ENCODE peak calls at places on chromosomes 12 and 14, in four cellular contexts. K is upper lobe of right lung, R is kidney tubule cell, V is ureter. X is an unnamed sample.

GRCh38 chr14:101191086-101191881 is 287.8 kb upstream of the RTL1 start:
- DNase-seq in V (peak), R (no peak), K (peak), X (no peak)

GRCh38 chr12:123431951-123432886 is 4.3 kb downstream of the RILPL2 start:
- DNase-seq in K (peak), R (peak), V (no peak), X (no peak)

GRCh38 chr12:44626883-44627282 is 249.2 kb downstream of the NELL2 start:
- DNase-seq in K (no peak), V (no peak), R (no peak), X (no peak)

GRCh38 chr12:67241482-67241881 is 27.7 kb upstream of the CAND1 start:
- DNase-seq in K (no peak), R (no peak), V (no peak), X (no peak)

GRCh38 chr12:94994312-94994711 is 9.2 kb downstream of the NDUFA12 start:
- DNase-seq in V (no peak), R (peak), K (no peak), X (no peak)

GRCh38 chr12:125340791-125341190 is 275.6 kb downstream of the AACS start:
- DNase-seq in K (no peak), R (peak), V (no peak), X (no peak)

GRCh38 chr14:68819260-68819691 is 26.4 kb upstream of the ZFP36L1 start:
- DNase-seq in K (no peak), V (no peak), R (peak), X (no peak)

GRCh38 chr14:73786632-73786941 is 65.0 kb upstream of the PTGR2 start:
- DNase-seq in K (peak), V (no peak), R (peak), X (no peak)

GRCh38 chr12:110741371-110741770 is 1.3 kb downstream of the PPP1CC start:
- DNase-seq in V (no peak), K (no peak), R (peak), X (no peak)

GRCh38 chr12:3313066-3313465 is 177.9 kb upstream of the PRMT8 start:
- DNase-seq in K (no peak), V (no peak), R (peak), X (no peak)

GRCh38 chr14:23869078-23869719 is 84.4 kb upstream of the DHRS4 start:
- DNase-seq in R (no peak), V (no peak), K (no peak), X (no peak)

GRCh38 chr12:109727746-109728726 is 14.4 kb downstream of the FAM222A start:
- DNase-seq in R (no peak), K (peak), V (no peak), X (peak)

GRCh38 chr14:33676135-33676566 is 274.7 kb downstream of the EGLN3 start:
- DNase-seq in K (no peak), V (no peak), R (peak), X (no peak)